ENCODE peak calls at places on chromosome 20, in ten cellular contexts. G, Q, B, X, V, L, E, P, I and M are unnamed samples.

GRCh38 chr20:25669826-25670422 is 26.7 kb downstream of the ZNF337 start:
- DNase-seq in P (no peak), Q (peak; percentile 27), E (no peak), I (no peak), V (no peak), G (no peak), L (peak; percentile 85), X (no peak), B (no peak), M (no peak)

GRCh38 chr20:60725311-60725906 is 526.7 kb upstream of the CDH4 start:
- DNase-seq in E (no peak), P (no peak), G (no peak), V (no peak), B (no peak), X (no peak), L (no peak), Q (no peak), I (no peak), M (no peak)

GRCh38 chr20:33442136-33443005 is 1.2 kb downstream of the SNTA1 start:
- DNase-seq in P (no peak), L (no peak), Q (no peak), V (no peak), E (no peak), I (no peak), G (no peak), B (no peak), X (no peak), M (no peak)

GRCh38 chr20:4153251-4153650 is 137.9 kb upstream of the RNF24 start:
- DNase-seq in P (no peak), X (no peak), Q (no peak), B (no peak), E (no peak), L (no peak), V (no peak), G (peak; percentile 71), I (no peak), M (peak; percentile 77)

GRCh38 chr20:34049389-34049788 is 55.7 kb downstream of the RALY start:
- DNase-seq in B (no peak), E (no peak), G (no peak), V (no peak), I (no peak), P (no peak), X (no peak), Q (no peak), L (no peak), M (no peak)

GRCh38 chr20:25987073-25987927 is 290.6 kb upstream of the ZNF337 start:
- DNase-seq in V (no peak), E (peak; percentile 20), G (no peak), Q (peak; percentile 65), X (peak; percentile 7), I (peak; percentile 83), B (no peak), L (peak; percentile 6), P (no peak), M (no peak)

GRCh38 chr20:59777814-59778575 is 155.4 kb downstream of the SYCP2 start:
- DNase-seq in P (no peak), E (no peak), G (no peak), X (no peak), L (no peak), B (no peak), I (no peak), V (peak; percentile 26), Q (no peak), M (no peak)

GRCh38 chr20:59042151-59042795 is at the start of gene PRELID3B:
- DNase-seq in E (no peak), V (no peak), G (peak; percentile 16), I (no peak), Q (peak; percentile 44), B (peak; percentile 36), P (no peak), L (peak; percentile 20), X (no peak), M (no peak)

GRCh38 chr20:6469695-6470094 is 297.8 kb upstream of the BMP2 start:
- DNase-seq in L (no peak), B (no peak), X (no peak), E (no peak), I (no peak), V (no peak), P (no peak), G (peak; percentile 6), Q (no peak), M (no peak)

GRCh38 chr20:58716476-58717277 is 24.1 kb downstream of the NPEPL1 start:
- DNase-seq in L (no peak), B (peak; percentile 12), V (peak; percentile 33), I (peak; percentile 68), Q (no peak), P (no peak), E (no peak), X (no peak), G (no peak), M (no peak)

GRCh38 chr20:32397567-32398084 is 39.5 kb downstream of the ASXL1 start:
- DNase-seq in P (no peak), X (no peak), L (no peak), I (no peak), Q (no peak), B (no peak), G (no peak), V (no peak), E (no peak), M (no peak)

GRCh38 chr20:41169791-41170351 is 32.5 kb downstream of the PLCG1 start:
- DNase-seq in G (peak; percentile 60), P (no peak), Q (no peak), V (no peak), X (no peak), B (no peak), I (no peak), E (no peak), L (peak; percentile 48), M (peak; percentile 79)

GRCh38 chr20:25125636-25126035 is 43.7 kb upstream of the VSX1 start:
- DNase-seq in P (no peak), I (no peak), V (no peak), E (no peak), G (no peak), B (no peak), Q (no peak), L (no peak), X (no peak), M (no peak)

GRCh38 chr20:21100590-21101452 is 5.3 kb downstream of the LINC00237 start:
- DNase-seq in Q (no peak), E (no peak), B (peak; percentile 33), V (no peak), I (peak; percentile 84), L (peak; percentile 66), G (peak; percentile 33), P (no peak), X (no peak), M (no peak)

GRCh38 chr20:8805737-8806442 is 263.0 kb upstream of the PLCB4 start:
- DNase-seq in E (no peak), Q (no peak), I (no peak), P (no peak), X (no peak), B (no peak), L (no peak), G (no peak), V (no peak), M (no peak)